ENCODE peak calls at places on chromosome 22, in nine cellular contexts. R is cardiac muscle cell, M is fibroblast of pulmonary artery, F is HL-60, L is astrocyte, D is neural progenitor cell, V is Caco-2, U is left ventricle myocardium inferior, J is Panc1. E is an unnamed sample.

GRCh38 chr22:25383278-25383820 is 163.9 kb downstream of the CRYBB2 start:
- DNase-seq in D (peak), V (no peak), R (no peak), F (no peak), J (no peak), L (no peak), U (no peak), M (no peak), E (no peak)

GRCh38 chr22:35949243-35949642 is 79.4 kb downstream of the RBFOX2 start:
- DNase-seq in U (no peak), J (no peak), R (no peak), V (no peak), L (no peak), D (no peak), F (no peak), M (no peak), E (no peak)

GRCh38 chr22:25979968-25980367 is 189.3 kb upstream of the SEZ6L start:
- DNase-seq in V (no peak), R (no peak), F (no peak), J (no peak), L (no peak), M (no peak), U (no peak), D (no peak), E (no peak)

GRCh38 chr22:28808716-28809355 is 8.5 kb upstream of the XBP1 start:
- DNase-seq in F (no peak), L (no peak), M (no peak), U (no peak), R (no peak), D (no peak), J (no peak), V (peak), E (no peak)

GRCh38 chr22:25485626-25486545 is 78.6 kb upstream of the GRK3 start:
- DNase-seq in V (no peak), R (no peak), F (no peak), U (no peak), D (no peak), J (no peak), M (no peak), L (no peak), E (no peak)

GRCh38 chr22:19448076-19448607 is 631 bp upstream of the C22orf39 start:
- DNase-seq in M (peak), L (peak), U (no peak), F (no peak), R (peak), D (peak), J (no peak), V (peak), E (peak)

GRCh38 chr22:24325105-24325757 is 54.6 kb downstream of the SPECC1L start:
- DNase-seq in D (peak), J (no peak), M (peak), V (peak), L (peak), F (peak), R (peak), U (no peak), E (peak)

GRCh38 chr22:24768537-24769374 is 5.8 kb downstream of the PIWIL3 start:
- DNase-seq in R (peak), M (peak), F (no peak), D (peak), V (peak), U (peak), L (peak), J (no peak), E (peak)

GRCh38 chr22:29205598-29206371 is at the start of gene EMID1:
- DNase-seq in V (peak), L (no peak), F (no peak), J (no peak), U (peak), D (peak), M (peak), R (peak), E (no peak)

GRCh38 chr22:27377901-27378300 is 423.7 kb downstream of the MN1 start:
- DNase-seq in F (no peak), R (peak), M (no peak), L (no peak), U (no peak), V (no peak), D (no peak), J (no peak), E (no peak)

GRCh38 chr22:44666207-44666585 is 35.8 kb upstream of the PRR5 start:
- DNase-seq in M (no peak), U (no peak), V (no peak), R (no peak), J (no peak), L (no peak), F (no peak), D (no peak), E (no peak)

GRCh38 chr22:25346859-25347751 is 127.7 kb downstream of the CRYBB2 start:
- DNase-seq in U (no peak), J (no peak), F (no peak), L (peak), D (no peak), M (peak), V (no peak), R (no peak), E (no peak)

GRCh38 chr22:17922925-17923898 is 101.1 kb downstream of the MICAL3 start:
- DNase-seq in J (no peak), F (no peak), R (peak), U (no peak), L (peak), V (no peak), D (no peak), M (peak), E (peak)

GRCh38 chr22:34812631-34813030 is 253.3 kb upstream of the ISX start:
- DNase-seq in V (no peak), J (no peak), F (no peak), L (peak), D (no peak), M (no peak), R (no peak), U (no peak), E (no peak)

GRCh38 chr22:47713880-47714452 is 951.5 kb downstream of the TBC1D22A start:
- DNase-seq in U (no peak), L (no peak), F (no peak), J (no peak), R (no peak), V (no peak), D (peak), M (no peak), E (no peak)

GRCh38 chr22:30928401-30928800 is 40.2 kb downstream of the MORC2 start:
- DNase-seq in M (no peak), F (no peak), R (no peak), U (no peak), V (no peak), D (no peak), J (no peak), L (no peak), E (no peak)

GRCh38 chr22:30228509-30229359 is 17.8 kb downstream of the LIF start:
- DNase-seq in U (no peak), M (no peak), R (no peak), D (no peak), J (no peak), F (no peak), L (peak), V (no peak), E (peak)

GRCh38 chr22:23457586-23457985 is 122.5 kb downstream of the IGLL1 start:
- DNase-seq in L (no peak), V (no peak), R (no peak), F (no peak), D (no peak), U (no peak), J (no peak), M (no peak), E (no peak)

GRCh38 chr22:31248138-31248745 is 36.1 kb downstream of the LIMK2 start:
- DNase-seq in V (peak), M (peak), R (peak), J (no peak), D (peak), L (peak), U (peak), F (peak), E (peak)

GRCh38 chr22:36745301-36745995 is 30.5 kb downstream of the IFT27 start:
- DNase-seq in V (no peak), F (no peak), R (no peak), L (no peak), U (no peak), M (no peak), D (no peak), J (no peak), E (no peak)

GRCh38 chr22:50523806-50524663 is 1.4 kb downstream of the SCO2 start:
- DNase-seq in M (no peak), R (no peak), U (no peak), F (no peak), L (no peak), V (peak), D (no peak), J (no peak), E (no peak)

GRCh38 chr22:36419177-36419911 is 31.6 kb upstream of the MYH9 start:
- DNase-seq in J (no peak), M (peak), U (peak), L (no peak), R (peak), D (no peak), V (peak), F (no peak), E (peak)

GRCh38 chr22:39471421-39472141 is 14.8 kb downstream of the MGAT3 start:
- DNase-seq in L (peak), R (peak), F (no peak), M (peak), V (peak), J (no peak), U (no peak), D (peak), E (peak)

GRCh38 chr22:23058481-23059336 is 11.6 kb upstream of the GNAZ start:
- DNase-seq in D (no peak), F (no peak), R (no peak), M (no peak), L (no peak), J (no peak), U (no peak), V (no peak), E (no peak)

GRCh38 chr22:36236338-36237319 is 2.7 kb downstream of the APOL2 start:
- DNase-seq in L (no peak), R (no peak), D (peak), U (no peak), M (no peak), V (no peak), J (no peak), F (no peak), E (no peak)

GRCh38 chr22:46744581-46744980 is 6.5 kb upstream of the CERK start:
- DNase-seq in U (no peak), L (no peak), M (no peak), F (no peak), V (peak), J (no peak), D (no peak), R (no peak), E (no peak)

GRCh38 chr22:27435839-27436581 is 365.5 kb downstream of the MN1 start:
- DNase-seq in R (peak), V (no peak), J (no peak), M (peak), U (peak), F (no peak), D (peak), L (peak), E (no peak)

GRCh38 chr22:22714600-22715361 is 70.4 kb downstream of the GGTLC2 start:
- DNase-seq in M (no peak), L (no peak), V (no peak), D (no peak), R (no peak), U (no peak), F (no peak), J (no peak), E (no peak)

GRCh38 chr22:20567371-20567847 is 60.0 kb downstream of the MED15 start:
- DNase-seq in J (no peak), L (peak), R (no peak), F (no peak), D (no peak), V (peak), U (peak), M (no peak), E (peak)

GRCh38 chr22:25942989-25943411 is 201.0 kb downstream of the MYO18B start:
- DNase-seq in D (no peak), L (no peak), J (no peak), R (no peak), M (no peak), U (peak), F (no peak), V (no peak), E (no peak)

GRCh38 chr22:38213319-38214247 is 11.8 kb downstream of the MAFF start:
- DNase-seq in M (peak), L (no peak), V (no peak), F (no peak), U (no peak), R (no peak), J (no peak), D (no peak), E (no peak)

GRCh38 chr22:38215156-38216038 is 13.6 kb downstream of the MAFF start:
- DNase-seq in J (no peak), F (no peak), M (no peak), V (no peak), L (no peak), D (no peak), U (no peak), R (no peak), E (no peak)

GRCh38 chr22:38212442-38212841 is 10.6 kb downstream of the MAFF start:
- DNase-seq in D (no peak), F (no peak), R (no peak), L (no peak), J (no peak), U (no peak), M (no peak), V (no peak), E (no peak)

GRCh38 chr22:38211556-38211955 is 9.8 kb downstream of the MAFF start:
- DNase-seq in J (no peak), R (no peak), M (peak), V (no peak), U (no peak), F (no peak), L (no peak), D (no peak), E (no peak)

DNA sequence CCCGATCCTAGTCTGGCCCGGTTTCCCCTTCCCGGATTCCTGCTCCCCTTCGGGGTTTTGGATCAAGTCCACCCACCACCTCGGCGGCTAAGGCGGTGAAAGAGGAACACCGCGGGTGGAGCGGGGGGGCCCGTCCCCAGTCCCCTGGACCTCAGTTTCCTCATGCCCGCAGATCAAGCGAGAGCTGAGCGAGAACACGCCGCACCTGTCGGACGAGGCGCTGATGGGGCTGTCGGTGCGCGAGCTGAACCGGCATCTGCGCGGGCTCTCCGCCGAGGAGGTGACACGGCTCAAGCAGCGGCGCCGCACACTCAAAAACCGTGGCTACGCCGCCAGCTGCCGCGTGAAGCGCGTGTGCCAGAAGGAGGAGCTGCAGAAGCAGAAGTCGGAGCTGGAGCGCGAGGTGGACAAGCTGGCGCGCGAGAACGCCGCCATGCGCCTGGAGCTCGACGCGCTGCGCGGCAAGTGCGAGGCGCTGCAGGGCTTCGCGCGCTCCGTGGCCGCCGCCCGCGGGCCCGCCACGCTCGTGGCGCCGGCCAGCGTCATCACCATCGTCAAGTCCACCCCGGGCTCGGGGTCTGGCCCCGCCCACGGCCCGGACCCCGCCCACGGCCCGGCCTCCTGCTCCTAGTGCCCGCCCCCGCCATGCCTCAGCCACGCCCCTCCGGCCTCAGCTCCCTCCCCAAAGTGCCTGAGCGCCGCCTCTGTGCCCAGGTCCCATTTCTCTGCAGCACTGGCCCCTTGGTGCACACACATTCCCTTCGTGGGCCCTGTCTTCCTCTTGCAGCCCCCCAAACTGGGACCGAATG is 12.7 kb downstream of the MAFF start:
- DNase-seq in J (no peak), M (peak), V (peak), F (no peak), R (peak), L (peak), D (peak), U (peak), E (no peak)
- TF ChIP-seq CTCF in J (no peak), M (no peak), V (no peak), F (no peak), R (peak), L (no peak), D (peak), U (peak), E (no peak)

GRCh38 chr22:43298062-43298801 is 44.9 kb downstream of the SCUBE1 start:
- DNase-seq in V (no peak), J (no peak), U (no peak), F (no peak), M (no peak), R (no peak), L (no peak), D (peak), E (no peak)
- TF ChIP-seq CTCF in V (no peak), J (no peak), U (no peak), F (no peak), M (no peak), R (no peak), L (no peak), D (no peak), E (no peak)

DNA sequence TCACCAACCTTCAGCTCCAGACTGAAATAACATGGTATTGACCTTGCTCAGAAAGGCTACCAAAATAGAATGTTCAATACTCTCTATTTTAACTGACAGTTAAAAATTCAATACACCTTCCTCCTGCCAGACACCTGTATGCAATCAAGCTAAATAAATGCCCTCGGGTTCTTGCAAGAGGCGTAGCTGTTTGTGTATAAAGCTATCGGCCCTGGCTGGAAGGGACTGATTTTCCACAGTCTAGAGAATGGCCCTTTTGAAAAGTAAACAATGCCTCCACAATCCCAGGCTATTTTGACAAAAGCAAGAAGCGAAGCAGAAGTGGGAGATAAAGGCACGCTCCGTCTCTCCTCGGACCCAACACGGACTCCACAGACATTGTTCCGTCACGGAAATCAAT is 791.2 kb downstream of the BRD1 start:
- DNase-seq in M (no peak), U (no peak), L (no peak), D (no peak), R (no peak), F (no peak), J (no peak), V (no peak), E (no peak)
- TF ChIP-seq CTCF in M (no peak), U (no peak), L (no peak), D (no peak), R (no peak), F (no peak), J (no peak), V (no peak), E (no peak)

GRCh38 chr22:40904101-40904500 is 42.2 kb upstream of the DNAJB7 start:
- DNase-seq in F (no peak), V (no peak), M (no peak), L (no peak), R (no peak), D (no peak), U (no peak), J (no peak), E (no peak)

GRCh38 chr22:40894417-40894816 is 32.5 kb upstream of the DNAJB7 start:
- DNase-seq in U (no peak), D (no peak), F (no peak), V (no peak), R (no peak), M (no peak), L (no peak), J (no peak), E (no peak)

GRCh38 chr22:40898850-40899357 is 37.0 kb upstream of the DNAJB7 start:
- DNase-seq in L (peak), D (peak), F (peak), R (peak), J (no peak), M (peak), U (no peak), V (peak), E (peak)
- TF ChIP-seq CTCF in L (peak), D (peak), F (no peak), R (peak), J (peak), M (peak), U (peak), V (peak), E (peak)